ENCODE peak calls at places on chromosomes 6 and 20, in seven cellular contexts. One of them, this sample, is unnamed.

GRCh38 chr6:79797912-79798311 is 149.4 kb downstream of the ELOVL4 start:
- DNase-seq in AG04450: no peak
- DNase-seq in mesendoderm: no peak
- DNase-seq in astrocyte of the spinal cord: no peak
- DNase-seq in mucosa of descending colon: no peak
- DNase-seq in CD4-positive, alpha-beta memory T cell: no peak
- DNase-seq in choroid plexus epithelial cell: no peak
- DNase-seq in this sample: no peak

GRCh38 chr20:57545927-57546662 is 14.8 kb upstream of the PCK1 start:
- DNase-seq in AG04450: no peak
- DNase-seq in mesendoderm: peak; percentile 8
- DNase-seq in astrocyte of the spinal cord: no peak
- DNase-seq in mucosa of descending colon: no peak
- DNase-seq in CD4-positive, alpha-beta memory T cell: no peak
- DNase-seq in choroid plexus epithelial cell: no peak
- DNase-seq in this sample: no peak

GRCh38 chr20:56859751-56860366 is 230.8 kb downstream of the TFAP2C start:
- DNase-seq in AG04450: no peak
- DNase-seq in mesendoderm: peak; percentile 89
- DNase-seq in astrocyte of the spinal cord: no peak
- DNase-seq in mucosa of descending colon: no peak
- DNase-seq in CD4-positive, alpha-beta memory T cell: no peak
- DNase-seq in choroid plexus epithelial cell: peak; percentile 17
- DNase-seq in this sample: no peak

GRCh38 chr6:134079406-134079921 is 27.0 kb upstream of the SLC2A12 start:
- DNase-seq in AG04450: no peak
- DNase-seq in mesendoderm: no peak
- DNase-seq in astrocyte of the spinal cord: no peak
- DNase-seq in mucosa of descending colon: no peak
- DNase-seq in CD4-positive, alpha-beta memory T cell: no peak
- DNase-seq in choroid plexus epithelial cell: no peak
- DNase-seq in this sample: no peak

GRCh38 chr6:1716845-1717244 is 107.1 kb downstream of the FOXC1 start:
- DNase-seq in AG04450: no peak
- DNase-seq in mesendoderm: no peak
- DNase-seq in astrocyte of the spinal cord: no peak
- DNase-seq in mucosa of descending colon: no peak
- DNase-seq in CD4-positive, alpha-beta memory T cell: no peak
- DNase-seq in choroid plexus epithelial cell: no peak
- DNase-seq in this sample: no peak

GRCh38 chr6:33575211-33575610 is 4.9 kb downstream of the BAK1 start:
- DNase-seq in AG04450: no peak
- DNase-seq in mesendoderm: no peak
- DNase-seq in astrocyte of the spinal cord: no peak
- DNase-seq in mucosa of descending colon: no peak
- DNase-seq in CD4-positive, alpha-beta memory T cell: no peak
- DNase-seq in choroid plexus epithelial cell: no peak
- DNase-seq in this sample: no peak

GRCh38 chr6:76682842-76683241 is 610.4 kb upstream of the IMPG1 start:
- DNase-seq in AG04450: no peak
- DNase-seq in mesendoderm: peak; percentile 15
- DNase-seq in astrocyte of the spinal cord: peak; percentile 41
- DNase-seq in mucosa of descending colon: no peak
- DNase-seq in CD4-positive, alpha-beta memory T cell: no peak
- DNase-seq in choroid plexus epithelial cell: peak; percentile 48
- DNase-seq in this sample: no peak

GRCh38 chr20:62168890-62169435 is 13.9 kb upstream of the MTG2 start:
- DNase-seq in AG04450: no peak
- DNase-seq in mesendoderm: no peak
- DNase-seq in astrocyte of the spinal cord: no peak
- DNase-seq in mucosa of descending colon: peak; percentile 28
- DNase-seq in CD4-positive, alpha-beta memory T cell: no peak
- DNase-seq in choroid plexus epithelial cell: no peak
- DNase-seq in this sample: no peak

GRCh38 chr20:1401431-1401907 is 8.6 kb upstream of the FKBP1A start:
- DNase-seq in AG04450: no peak
- DNase-seq in mesendoderm: no peak
- DNase-seq in astrocyte of the spinal cord: no peak
- DNase-seq in mucosa of descending colon: no peak
- DNase-seq in CD4-positive, alpha-beta memory T cell: no peak
- DNase-seq in choroid plexus epithelial cell: no peak
- DNase-seq in this sample: no peak

GRCh38 chr6:139378226-139378625 is 3.8 kb upstream of the CITED2 start:
- DNase-seq in AG04450: no peak
- DNase-seq in mesendoderm: no peak
- DNase-seq in astrocyte of the spinal cord: no peak
- DNase-seq in mucosa of descending colon: no peak
- DNase-seq in CD4-positive, alpha-beta memory T cell: no peak
- DNase-seq in choroid plexus epithelial cell: no peak
- DNase-seq in this sample: no peak

GRCh38 chr6:139374357-139375238 is at the start of gene CITED2:
- DNase-seq in AG04450: peak; percentile 95
- DNase-seq in mesendoderm: peak; percentile 98
- DNase-seq in astrocyte of the spinal cord: peak; percentile 98
- DNase-seq in mucosa of descending colon: peak; percentile 95
- DNase-seq in CD4-positive, alpha-beta memory T cell: peak; percentile 94
- DNase-seq in choroid plexus epithelial cell: peak; percentile 98
- DNase-seq in this sample: peak; percentile 89

GRCh38 chr6:139375239-139376053 is 998 bp upstream of the CITED2 start:
- DNase-seq in AG04450: peak; percentile 95
- DNase-seq in mesendoderm: peak; percentile 99
- DNase-seq in astrocyte of the spinal cord: peak; percentile 98
- DNase-seq in mucosa of descending colon: peak; percentile 94
- DNase-seq in CD4-positive, alpha-beta memory T cell: peak; percentile 87
- DNase-seq in choroid plexus epithelial cell: peak; percentile 99
- DNase-seq in this sample: peak; percentile 91

GRCh38 chr6:139376054-139376355 is 1.6 kb upstream of the CITED2 start:
- DNase-seq in AG04450: no peak
- DNase-seq in mesendoderm: no peak
- DNase-seq in astrocyte of the spinal cord: no peak
- DNase-seq in mucosa of descending colon: no peak
- DNase-seq in CD4-positive, alpha-beta memory T cell: no peak
- DNase-seq in choroid plexus epithelial cell: no peak
- DNase-seq in this sample: no peak

DNA sequence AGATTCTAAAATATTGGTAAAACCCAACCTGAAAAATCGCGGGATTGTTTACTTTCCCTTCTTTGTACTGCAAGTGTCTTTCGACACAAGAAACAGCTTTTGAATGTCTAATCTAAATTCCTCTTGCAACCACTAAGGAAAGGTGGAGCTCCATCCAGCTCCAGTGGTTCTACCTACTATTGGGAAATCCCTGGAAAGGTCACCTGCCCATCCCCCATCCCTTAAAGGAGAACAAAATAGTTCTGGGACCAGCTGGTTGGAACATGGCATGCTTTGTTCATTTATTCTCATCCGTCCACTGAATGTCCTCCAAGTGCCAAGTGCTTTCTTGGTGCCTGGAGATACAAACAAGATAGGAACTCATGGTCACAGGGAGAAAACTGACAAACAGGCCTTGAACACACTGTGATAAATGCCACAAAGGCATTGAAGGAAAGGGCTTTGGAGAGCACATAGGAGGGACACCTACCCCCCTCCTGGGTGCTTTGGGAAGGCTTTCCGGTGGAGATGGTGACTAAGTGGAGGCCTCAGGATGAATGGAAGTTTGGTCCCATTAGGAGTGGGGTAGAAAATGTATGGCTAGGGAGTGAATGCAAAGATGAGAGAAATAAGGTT is 2.3 kb upstream of the CITED2 start:
- DNase-seq in AG04450: no peak
- DNase-seq in mesendoderm: peak; percentile 72
- DNase-seq in astrocyte of the spinal cord: peak; percentile 43
- DNase-seq in mucosa of descending colon: no peak
- DNase-seq in CD4-positive, alpha-beta memory T cell: no peak
- DNase-seq in choroid plexus epithelial cell: peak; percentile 74
- DNase-seq in this sample: no peak
- H3K4me3 ChIP-seq in AG04450: peak overlapping the region; percentile 96
- H3K4me3 ChIP-seq in mesendoderm: no peak overlapping the region
- H3K4me3 ChIP-seq in astrocyte of the spinal cord: no peak overlapping the region
- H3K4me3 ChIP-seq in mucosa of descending colon: no peak overlapping the region
- H3K4me3 ChIP-seq in CD4-positive, alpha-beta memory T cell: no peak overlapping the region
- H3K4me3 ChIP-seq in choroid plexus epithelial cell: peak overlapping the region; percentile 92
- H3K4me3 ChIP-seq in this sample: no peak overlapping the region

DNA sequence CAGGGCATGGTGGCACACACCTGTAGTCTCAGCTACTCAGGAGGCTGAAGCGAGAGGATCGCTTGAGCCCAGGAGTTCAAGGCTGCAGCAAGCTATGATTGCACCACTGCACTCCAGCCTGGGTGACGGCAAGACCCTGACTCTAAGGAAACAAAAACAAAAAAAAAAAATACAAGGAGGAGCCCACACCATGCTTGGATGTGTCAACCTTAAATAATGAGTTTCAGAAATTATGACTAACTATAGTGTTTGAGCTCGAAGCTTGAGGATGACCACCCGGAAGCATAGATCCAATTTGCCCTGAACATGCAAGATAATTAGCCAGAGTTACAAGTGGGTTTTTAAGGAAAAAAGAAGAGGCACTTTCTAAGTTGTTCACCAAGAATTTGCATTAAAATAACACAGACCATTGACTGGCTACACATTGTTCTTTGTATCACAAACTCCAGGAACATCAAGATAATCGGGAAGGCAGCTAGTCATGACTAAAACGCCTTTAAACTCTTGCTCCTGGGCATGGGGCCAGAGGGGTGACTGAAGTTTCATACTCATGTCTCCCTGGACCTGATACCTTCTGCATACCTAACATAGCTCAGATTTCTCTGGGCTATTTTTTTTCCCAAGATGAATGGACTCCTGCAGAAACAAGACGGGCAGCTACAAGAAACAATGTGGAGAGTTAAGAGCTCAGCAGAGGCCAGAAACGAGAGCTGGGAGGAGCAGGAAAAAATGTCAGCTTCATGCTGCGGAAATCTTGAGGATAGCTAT is 289.6 kb downstream of the PREX1 start:
- DNase-seq in AG04450: no peak
- DNase-seq in mesendoderm: peak; percentile 95
- DNase-seq in astrocyte of the spinal cord: peak; percentile 59
- DNase-seq in mucosa of descending colon: no peak
- DNase-seq in CD4-positive, alpha-beta memory T cell: no peak
- DNase-seq in choroid plexus epithelial cell: peak; percentile 94
- DNase-seq in this sample: no peak
- H3K4me3 ChIP-seq in AG04450: no peak overlapping the region
- H3K4me3 ChIP-seq in mesendoderm: no peak overlapping the region
- H3K4me3 ChIP-seq in astrocyte of the spinal cord: no peak overlapping the region
- H3K4me3 ChIP-seq in mucosa of descending colon: no peak overlapping the region
- H3K4me3 ChIP-seq in CD4-positive, alpha-beta memory T cell: no peak overlapping the region
- H3K4me3 ChIP-seq in choroid plexus epithelial cell: no peak overlapping the region
- H3K4me3 ChIP-seq in this sample: no peak overlapping the region

GRCh38 chr20:37529214-37529967 is 1.7 kb upstream of the BLCAP start:
- DNase-seq in AG04450: no peak
- DNase-seq in mesendoderm: no peak
- DNase-seq in astrocyte of the spinal cord: no peak
- DNase-seq in mucosa of descending colon: no peak
- DNase-seq in CD4-positive, alpha-beta memory T cell: no peak
- DNase-seq in choroid plexus epithelial cell: no peak
- DNase-seq in this sample: no peak
- H3K4me3 ChIP-seq in AG04450: no peak overlapping the region
- H3K4me3 ChIP-seq in mesendoderm: no peak overlapping the region
- H3K4me3 ChIP-seq in astrocyte of the spinal cord: no peak overlapping the region
- H3K4me3 ChIP-seq in mucosa of descending colon: no peak overlapping the region
- H3K4me3 ChIP-seq in CD4-positive, alpha-beta memory T cell: no peak overlapping the region
- H3K4me3 ChIP-seq in choroid plexus epithelial cell: no peak overlapping the region
- H3K4me3 ChIP-seq in this sample: no peak overlapping the region

GRCh38 chr20:45347936-45348809 is at the start of gene SDC4:
- DNase-seq in AG04450: no peak
- DNase-seq in mesendoderm: peak; percentile 59
- DNase-seq in astrocyte of the spinal cord: peak; percentile 49
- DNase-seq in mucosa of descending colon: peak; percentile 81
- DNase-seq in CD4-positive, alpha-beta memory T cell: peak; percentile 53
- DNase-seq in choroid plexus epithelial cell: peak; percentile 66
- DNase-seq in this sample: peak; percentile 65

GRCh38 chr20:45346851-45347250 is 1.4 kb downstream of the SDC4 start:
- DNase-seq in AG04450: no peak
- DNase-seq in mesendoderm: peak; percentile 75
- DNase-seq in astrocyte of the spinal cord: no peak
- DNase-seq in mucosa of descending colon: no peak
- DNase-seq in CD4-positive, alpha-beta memory T cell: no peak
- DNase-seq in choroid plexus epithelial cell: no peak
- DNase-seq in this sample: no peak

GRCh38 chr20:45345104-45345936 is 2.9 kb downstream of the SDC4 start:
- DNase-seq in AG04450: no peak
- DNase-seq in mesendoderm: no peak
- DNase-seq in astrocyte of the spinal cord: no peak
- DNase-seq in mucosa of descending colon: peak; percentile 85
- DNase-seq in CD4-positive, alpha-beta memory T cell: no peak
- DNase-seq in choroid plexus epithelial cell: no peak
- DNase-seq in this sample: no peak

GRCh38 chr20:45347297-45347935 is 808 bp downstream of the SDC4 start:
- DNase-seq in AG04450: no peak
- DNase-seq in mesendoderm: no peak
- DNase-seq in astrocyte of the spinal cord: no peak
- DNase-seq in mucosa of descending colon: no peak
- DNase-seq in CD4-positive, alpha-beta memory T cell: no peak
- DNase-seq in choroid plexus epithelial cell: no peak
- DNase-seq in this sample: no peak

DNA sequence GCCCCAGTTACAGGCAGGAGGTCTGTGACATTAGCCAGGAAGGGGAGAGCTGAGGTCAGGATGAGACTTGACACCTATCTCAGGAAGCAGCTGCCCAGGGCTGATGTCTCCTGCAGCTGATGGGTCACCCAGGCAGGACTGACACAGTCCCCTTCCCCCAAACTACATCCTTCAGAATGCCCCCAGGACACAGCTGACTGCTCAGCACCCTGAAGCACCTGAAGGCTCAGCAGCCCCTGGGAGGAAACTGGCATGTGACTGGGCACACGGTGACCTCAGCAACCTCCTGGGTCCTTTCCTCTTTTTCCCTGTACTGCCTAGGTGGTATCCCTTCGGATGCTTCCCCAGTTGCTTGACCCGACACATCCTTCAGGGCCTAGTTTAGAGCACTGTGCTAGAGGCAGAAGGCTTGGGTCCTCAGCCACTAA is 1.9 kb downstream of the SDC4 start:
- DNase-seq in AG04450: no peak
- DNase-seq in mesendoderm: no peak
- DNase-seq in astrocyte of the spinal cord: no peak
- DNase-seq in mucosa of descending colon: no peak
- DNase-seq in CD4-positive, alpha-beta memory T cell: no peak
- DNase-seq in choroid plexus epithelial cell: no peak
- DNase-seq in this sample: no peak
- H3K4me3 ChIP-seq in AG04450: peak overlapping the region; percentile 97
- H3K4me3 ChIP-seq in mesendoderm: no peak overlapping the region
- H3K4me3 ChIP-seq in astrocyte of the spinal cord: peak overlapping the region; percentile 89
- H3K4me3 ChIP-seq in mucosa of descending colon: peak overlapping the region; percentile 69
- H3K4me3 ChIP-seq in CD4-positive, alpha-beta memory T cell: no peak overlapping the region
- H3K4me3 ChIP-seq in choroid plexus epithelial cell: peak overlapping the region; percentile 85
- H3K4me3 ChIP-seq in this sample: no peak overlapping the region

GRCh38 chr20:63537525-63538203 is 488 bp upstream of the PTK6 start:
- DNase-seq in AG04450: peak; percentile 81
- DNase-seq in mesendoderm: peak; percentile 87
- DNase-seq in astrocyte of the spinal cord: peak; percentile 80
- DNase-seq in mucosa of descending colon: peak; percentile 98
- DNase-seq in CD4-positive, alpha-beta memory T cell: peak; percentile 92
- DNase-seq in choroid plexus epithelial cell: peak; percentile 86
- DNase-seq in this sample: peak; percentile 94
- H3K4me3 ChIP-seq in AG04450: peak overlapping the region; percentile 46
- H3K4me3 ChIP-seq in mesendoderm: no peak overlapping the region
- H3K4me3 ChIP-seq in astrocyte of the spinal cord: peak overlapping the region; percentile 21
- H3K4me3 ChIP-seq in mucosa of descending colon: no peak overlapping the region
- H3K4me3 ChIP-seq in CD4-positive, alpha-beta memory T cell: no peak overlapping the region
- H3K4me3 ChIP-seq in choroid plexus epithelial cell: peak overlapping the region; percentile 36
- H3K4me3 ChIP-seq in this sample: peak overlapping the region; percentile 62

This sample was measured in CD8-positive, alpha-beta memory T cell.